ENCODE peak calls at places on chromosomes 13 and 19, in nine cellular contexts. One of them, this sample, is unnamed.
A peak's percentile ranks its signal among the peaks of the same experiment; 100 is the strongest.

GRCh38 chr13:100100115-100100879 is 11.4 kb downstream of the PCCA start:
- DNase-seq in aorta: no peak
- DNase-seq in cardiac muscle cell: peak; percentile 71
- DNase-seq in left ventricle myocardium inferior: no peak
- DNase-seq in hepatocyte: peak; percentile 45
- DNase-seq in OCI-LY7: no peak
- DNase-seq in adrenal gland: peak; percentile 40
- DNase-seq in IMR-90: peak; percentile 87
- DNase-seq in ascending aorta: no peak
- DNase-seq in this sample: no peak

GRCh38 chr19:38799104-38799503 is 10.1 kb downstream of the LGALS7B start:
- DNase-seq in aorta: no peak
- DNase-seq in cardiac muscle cell: no peak
- DNase-seq in left ventricle myocardium inferior: no peak
- DNase-seq in hepatocyte: no peak
- DNase-seq in OCI-LY7: no peak
- DNase-seq in adrenal gland: no peak
- DNase-seq in IMR-90: peak; percentile 42
- DNase-seq in ascending aorta: no peak
- DNase-seq in this sample: no peak

GRCh38 chr19:38037151-38037611 is 130.2 kb downstream of the SIPA1L3 start:
- DNase-seq in aorta: no peak
- DNase-seq in cardiac muscle cell: no peak
- DNase-seq in left ventricle myocardium inferior: no peak
- DNase-seq in hepatocyte: no peak
- DNase-seq in OCI-LY7: no peak
- DNase-seq in adrenal gland: no peak
- DNase-seq in IMR-90: no peak
- DNase-seq in ascending aorta: no peak
- DNase-seq in this sample: no peak

GRCh38 chr19:52492201-52492960 is 35.1 kb upstream of the ZNF808 start:
- DNase-seq in aorta: peak; percentile 55
- DNase-seq in cardiac muscle cell: no peak
- DNase-seq in left ventricle myocardium inferior: no peak
- DNase-seq in hepatocyte: peak; percentile 70
- DNase-seq in OCI-LY7: no peak
- DNase-seq in adrenal gland: no peak
- DNase-seq in IMR-90: no peak
- DNase-seq in ascending aorta: no peak
- DNase-seq in this sample: no peak

GRCh38 chr19:29328586-29328985 is 115.6 kb upstream of the UQCRFS1 start:
- DNase-seq in aorta: no peak
- DNase-seq in cardiac muscle cell: no peak
- DNase-seq in left ventricle myocardium inferior: no peak
- DNase-seq in hepatocyte: no peak
- DNase-seq in OCI-LY7: no peak
- DNase-seq in adrenal gland: no peak
- DNase-seq in IMR-90: no peak
- DNase-seq in ascending aorta: no peak
- DNase-seq in this sample: no peak

GRCh38 chr19:55368701-55369563 is 1.3 kb downstream of the IL11 start:
- DNase-seq in aorta: peak; percentile 51
- DNase-seq in cardiac muscle cell: peak; percentile 65
- DNase-seq in left ventricle myocardium inferior: no peak
- DNase-seq in hepatocyte: peak; percentile 80
- DNase-seq in OCI-LY7: no peak
- DNase-seq in adrenal gland: no peak
- DNase-seq in IMR-90: peak; percentile 49
- DNase-seq in ascending aorta: no peak
- DNase-seq in this sample: no peak

GRCh38 chr13:43730642-43731041 is 56.1 kb downstream of the ENOX1 start:
- DNase-seq in aorta: no peak
- DNase-seq in cardiac muscle cell: peak; percentile 33
- DNase-seq in left ventricle myocardium inferior: no peak
- DNase-seq in hepatocyte: peak; percentile 5
- DNase-seq in OCI-LY7: no peak
- DNase-seq in adrenal gland: no peak
- DNase-seq in IMR-90: peak; percentile 80
- DNase-seq in ascending aorta: no peak
- DNase-seq in this sample: no peak

GRCh38 chr19:35040826-35041547 is 534 bp upstream of the HPN start:
- DNase-seq in aorta: peak; percentile 94
- DNase-seq in cardiac muscle cell: peak; percentile 78
- DNase-seq in left ventricle myocardium inferior: peak; percentile 95
- DNase-seq in hepatocyte: peak; percentile 89
- DNase-seq in OCI-LY7: no peak
- DNase-seq in adrenal gland: peak; percentile 72
- DNase-seq in IMR-90: no peak
- DNase-seq in ascending aorta: peak; percentile 50
- DNase-seq in this sample: no peak

GRCh38 chr19:35381926-35382325 is 11.1 kb downstream of the GPR42 start:
- DNase-seq in aorta: no peak
- DNase-seq in cardiac muscle cell: no peak
- DNase-seq in left ventricle myocardium inferior: no peak
- DNase-seq in hepatocyte: no peak
- DNase-seq in OCI-LY7: no peak
- DNase-seq in adrenal gland: no peak
- DNase-seq in IMR-90: no peak
- DNase-seq in ascending aorta: no peak
- DNase-seq in this sample: no peak

GRCh38 chr13:93625536-93625935 is 398.9 kb downstream of the GPC6 start:
- DNase-seq in aorta: no peak
- DNase-seq in cardiac muscle cell: peak; percentile 27
- DNase-seq in left ventricle myocardium inferior: no peak
- DNase-seq in hepatocyte: no peak
- DNase-seq in OCI-LY7: no peak
- DNase-seq in adrenal gland: no peak
- DNase-seq in IMR-90: peak; percentile 10
- DNase-seq in ascending aorta: no peak
- DNase-seq in this sample: no peak

GRCh38 chr19:13506550-13506878 is 235 bp upstream of the CACNA1A start:
- DNase-seq in aorta: no peak
- DNase-seq in cardiac muscle cell: peak; percentile 48
- DNase-seq in left ventricle myocardium inferior: no peak
- DNase-seq in hepatocyte: no peak
- DNase-seq in OCI-LY7: no peak
- DNase-seq in adrenal gland: no peak
- DNase-seq in IMR-90: peak; percentile 54
- DNase-seq in ascending aorta: no peak
- DNase-seq in this sample: no peak

GRCh38 chr19:1750343-1751021 is 2.8 kb upstream of the ONECUT3 start:
- DNase-seq in aorta: no peak
- DNase-seq in cardiac muscle cell: no peak
- DNase-seq in left ventricle myocardium inferior: no peak
- DNase-seq in hepatocyte: no peak
- DNase-seq in OCI-LY7: no peak
- DNase-seq in adrenal gland: no peak
- DNase-seq in IMR-90: no peak
- DNase-seq in ascending aorta: no peak
- DNase-seq in this sample: no peak
- H3K27ac ChIP-seq in aorta: no peak overlapping the region
- H3K27ac ChIP-seq in cardiac muscle cell: no peak overlapping the region
- H3K27ac ChIP-seq in left ventricle myocardium inferior: no peak overlapping the region
- H3K27ac ChIP-seq in hepatocyte: no peak overlapping the region
- H3K27ac ChIP-seq in OCI-LY7: no peak overlapping the region
- H3K27ac ChIP-seq in adrenal gland: no peak overlapping the region
- H3K27ac ChIP-seq in IMR-90: no peak overlapping the region
- H3K27ac ChIP-seq in ascending aorta: no peak overlapping the region
- H3K27ac ChIP-seq in this sample: no peak overlapping the region

DNA sequence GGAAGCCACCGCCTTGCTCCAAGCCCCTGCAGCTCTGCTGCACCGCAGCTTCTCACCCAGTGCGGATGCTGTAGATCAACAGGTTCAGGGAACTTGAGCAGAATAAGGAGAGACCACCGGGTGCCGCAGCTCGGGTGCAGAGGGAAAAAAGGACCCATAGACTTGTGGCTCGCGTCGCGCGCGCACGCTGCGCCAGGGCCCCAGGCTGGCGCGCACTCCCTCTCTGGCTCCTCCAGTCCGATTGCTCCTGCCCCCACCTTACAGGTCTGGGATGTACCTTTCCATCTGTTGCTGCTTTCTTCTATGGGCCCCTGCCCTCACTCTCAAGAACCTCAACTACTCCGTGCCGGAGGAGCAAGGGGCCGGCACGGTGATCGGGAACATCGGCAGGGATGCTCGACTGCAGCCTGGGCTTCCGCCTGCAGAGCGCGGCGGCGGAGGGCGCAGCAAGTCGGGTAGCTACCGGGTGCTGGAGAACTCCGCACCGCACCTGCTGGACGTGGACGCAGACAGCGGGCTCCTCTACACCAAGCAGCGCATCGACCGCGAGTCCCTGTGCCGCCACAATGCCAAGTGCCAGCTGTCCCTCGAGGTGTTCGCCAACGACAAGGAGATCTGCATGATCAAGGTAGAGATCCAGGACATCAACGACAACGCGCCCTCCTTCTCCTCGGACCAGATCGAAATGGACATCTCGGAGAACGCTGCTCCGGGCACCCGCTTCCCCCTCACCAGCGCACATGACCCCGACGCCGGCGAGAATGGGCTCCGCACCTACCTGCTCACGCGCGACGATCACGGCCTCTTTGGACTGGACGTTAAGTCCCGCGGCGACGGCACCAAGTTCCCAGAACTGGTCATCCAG is 964 bp downstream of the PCDH17 start:
- DNase-seq in aorta: peak; percentile 41
- DNase-seq in cardiac muscle cell: peak; percentile 12
- DNase-seq in left ventricle myocardium inferior: no peak
- DNase-seq in hepatocyte: peak; percentile 47
- DNase-seq in OCI-LY7: no peak
- DNase-seq in adrenal gland: peak; percentile 18
- DNase-seq in IMR-90: no peak
- DNase-seq in ascending aorta: no peak
- DNase-seq in this sample: no peak
- H3K27ac ChIP-seq in aorta: no peak overlapping the region
- H3K27ac ChIP-seq in cardiac muscle cell: no peak overlapping the region
- H3K27ac ChIP-seq in left ventricle myocardium inferior: peak overlapping the region; percentile 86
- H3K27ac ChIP-seq in hepatocyte: no peak overlapping the region
- H3K27ac ChIP-seq in OCI-LY7: no peak overlapping the region
- H3K27ac ChIP-seq in adrenal gland: no peak overlapping the region
- H3K27ac ChIP-seq in IMR-90: no peak overlapping the region
- H3K27ac ChIP-seq in ascending aorta: no peak overlapping the region
- H3K27ac ChIP-seq in this sample: no peak overlapping the region

GRCh38 chr19:18396471-18397241 is 766 bp downstream of the LRRC25 start:
- DNase-seq in aorta: no peak
- DNase-seq in cardiac muscle cell: no peak
- DNase-seq in left ventricle myocardium inferior: no peak
- DNase-seq in hepatocyte: no peak
- DNase-seq in OCI-LY7: no peak
- DNase-seq in adrenal gland: peak; percentile 55
- DNase-seq in IMR-90: no peak
- DNase-seq in ascending aorta: no peak
- DNase-seq in this sample: no peak

GRCh38 chr19:18392417-18392816 is 5.0 kb downstream of the LRRC25 start:
- DNase-seq in aorta: peak; percentile 82
- DNase-seq in cardiac muscle cell: peak; percentile 90
- DNase-seq in left ventricle myocardium inferior: peak; percentile 46
- DNase-seq in hepatocyte: no peak
- DNase-seq in OCI-LY7: no peak
- DNase-seq in adrenal gland: no peak
- DNase-seq in IMR-90: no peak
- DNase-seq in ascending aorta: no peak
- DNase-seq in this sample: no peak

GRCh38 chr19:18391509-18392075 is 5.6 kb downstream of the GDF15 start:
- DNase-seq in aorta: no peak
- DNase-seq in cardiac muscle cell: no peak
- DNase-seq in left ventricle myocardium inferior: no peak
- DNase-seq in hepatocyte: no peak
- DNase-seq in OCI-LY7: no peak
- DNase-seq in adrenal gland: no peak
- DNase-seq in IMR-90: no peak
- DNase-seq in ascending aorta: no peak
- DNase-seq in this sample: no peak

GRCh38 chr19:18392936-18393335 is 4.5 kb downstream of the LRRC25 start:
- DNase-seq in aorta: no peak
- DNase-seq in cardiac muscle cell: no peak
- DNase-seq in left ventricle myocardium inferior: no peak
- DNase-seq in hepatocyte: no peak
- DNase-seq in OCI-LY7: no peak
- DNase-seq in adrenal gland: no peak
- DNase-seq in IMR-90: no peak
- DNase-seq in ascending aorta: no peak
- DNase-seq in this sample: no peak

DNA sequence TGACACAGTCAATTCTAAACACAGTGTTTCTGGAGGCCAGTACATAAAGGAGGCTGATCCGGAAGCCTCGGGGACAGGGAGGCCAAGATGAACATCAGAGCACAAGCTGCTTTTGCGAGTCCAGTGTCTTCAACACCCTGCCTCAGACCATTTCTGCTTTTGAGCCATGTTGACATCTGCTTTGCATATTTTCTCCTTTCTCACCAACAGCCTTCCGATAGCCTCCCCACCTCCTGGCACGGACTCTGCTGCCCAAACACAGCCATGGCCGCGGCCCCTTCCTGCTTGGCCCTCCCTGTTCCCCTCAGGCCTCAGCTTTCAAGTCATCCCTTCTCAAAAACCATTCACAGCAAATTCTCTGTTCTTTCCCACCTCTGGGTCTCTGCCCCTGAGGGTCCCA is 3.6 kb downstream of the LRRC25 start:
- DNase-seq in aorta: peak; percentile 75
- DNase-seq in cardiac muscle cell: peak; percentile 38
- DNase-seq in left ventricle myocardium inferior: peak; percentile 54
- DNase-seq in hepatocyte: no peak
- DNase-seq in OCI-LY7: peak; percentile 38
- DNase-seq in adrenal gland: no peak
- DNase-seq in IMR-90: no peak
- DNase-seq in ascending aorta: no peak
- DNase-seq in this sample: no peak
- H3K27ac ChIP-seq in aorta: no peak overlapping the region
- H3K27ac ChIP-seq in cardiac muscle cell: no peak overlapping the region
- H3K27ac ChIP-seq in left ventricle myocardium inferior: no peak overlapping the region
- H3K27ac ChIP-seq in hepatocyte: no peak overlapping the region
- H3K27ac ChIP-seq in OCI-LY7: no peak overlapping the region
- H3K27ac ChIP-seq in adrenal gland: no peak overlapping the region
- H3K27ac ChIP-seq in IMR-90: no peak overlapping the region
- H3K27ac ChIP-seq in ascending aorta: no peak overlapping the region
- H3K27ac ChIP-seq in this sample: no peak overlapping the region

DNA sequence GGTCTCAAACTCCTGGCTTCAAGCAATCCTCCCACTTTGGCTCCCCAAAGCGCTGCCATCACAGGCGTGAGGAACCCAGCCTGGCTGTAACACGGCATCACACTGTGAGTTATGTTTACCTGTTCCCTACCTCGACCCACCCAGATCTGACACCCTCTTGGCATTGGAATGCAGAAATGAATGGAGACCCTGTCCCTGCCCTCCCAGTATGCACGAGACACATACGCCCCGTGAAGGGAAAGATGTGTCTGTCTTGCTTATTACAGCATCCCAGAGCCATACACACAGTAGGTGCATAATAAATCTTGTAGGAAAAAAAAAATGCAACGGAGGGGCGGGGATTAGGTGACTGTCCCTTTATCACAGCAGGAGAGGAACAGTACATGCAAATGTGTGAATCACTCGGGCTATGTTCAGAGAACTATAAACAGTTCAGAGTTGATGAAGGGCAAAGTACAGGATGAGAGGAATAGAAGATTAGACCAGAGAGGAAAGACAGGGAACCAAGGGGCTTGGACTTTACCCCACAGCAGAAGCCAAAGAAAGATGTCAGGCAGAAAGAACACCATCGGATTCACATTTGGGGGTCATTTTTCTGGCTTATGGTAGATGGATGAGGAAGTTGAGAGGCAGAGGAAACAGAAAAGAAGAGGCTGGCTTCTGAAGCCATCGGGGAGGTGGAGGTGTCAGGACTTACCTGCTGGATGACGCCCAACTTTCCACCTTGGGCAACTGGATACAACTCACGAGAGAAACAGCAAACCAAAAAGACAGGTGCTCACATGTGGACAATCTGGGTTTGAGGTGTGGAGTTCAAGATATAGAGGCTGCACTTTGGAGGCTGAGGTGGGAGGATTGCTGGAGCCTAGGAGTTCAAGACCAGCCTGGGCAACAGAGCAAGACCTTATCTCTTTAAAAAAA is 94.3 kb downstream of the INSR start:
- DNase-seq in aorta: no peak
- DNase-seq in cardiac muscle cell: no peak
- DNase-seq in left ventricle myocardium inferior: no peak
- DNase-seq in hepatocyte: peak; percentile 80
- DNase-seq in OCI-LY7: peak; percentile 34
- DNase-seq in adrenal gland: no peak
- DNase-seq in IMR-90: peak; percentile 17
- DNase-seq in ascending aorta: no peak
- DNase-seq in this sample: no peak
- H3K27ac ChIP-seq in aorta: no peak overlapping the region
- H3K27ac ChIP-seq in cardiac muscle cell: no peak overlapping the region
- H3K27ac ChIP-seq in left ventricle myocardium inferior: peak overlapping the region; percentile 93
- H3K27ac ChIP-seq in hepatocyte: peak overlapping the region; percentile 98
- H3K27ac ChIP-seq in OCI-LY7: peak overlapping the region; percentile 41
- H3K27ac ChIP-seq in adrenal gland: peak overlapping the region; percentile 26
- H3K27ac ChIP-seq in IMR-90: no peak overlapping the region
- H3K27ac ChIP-seq in ascending aorta: no peak overlapping the region
- H3K27ac ChIP-seq in this sample: no peak overlapping the region